ENCODE peak calls at places on chromosomes 6 and 20, in five cellular contexts. C, H, G, N and S are unnamed samples.

GRCh38 chr20:37649017-37649416 is 44.8 kb upstream of the CTNNBL1 start:
- DNase-seq in C (no peak), H (no peak), G (no peak), N (no peak), S (no peak)

GRCh38 chr6:4946521-4946920 is 57.3 kb downstream of the RPP40 start:
- DNase-seq in C (no peak), H (no peak), G (no peak), N (no peak), S (no peak)

GRCh38 chr6:155349129-155349528 is 34.8 kb upstream of the TFB1M start:
- DNase-seq in C (no peak), H (no peak), G (no peak), N (peak; percentile 38), S (peak; percentile 40)

GRCh38 chr6:132768051-132768517 is 10.4 kb upstream of the VNN2 start:
- DNase-seq in C (peak; percentile 72), H (no peak), G (peak; percentile 49), N (no peak), S (no peak)

GRCh38 chr6:169994734-169995133 is 243.3 kb downstream of the ERMARD start:
- DNase-seq in C (no peak), H (no peak), G (no peak), N (no peak), S (no peak)

GRCh38 chr6:44926556-44926955 is 401.6 kb upstream of the RUNX2 start:
- DNase-seq in C (no peak), H (no peak), G (no peak), N (peak; percentile 36), S (peak; percentile 22)

GRCh38 chr20:24959591-24960301 is 10.7 kb downstream of the CST7 start:
- DNase-seq in C (no peak), H (no peak), G (peak; percentile 8), N (no peak), S (no peak)

GRCh38 chr20:60697252-60697651 is 554.8 kb upstream of the CDH4 start:
- DNase-seq in C (no peak), H (no peak), G (no peak), N (no peak), S (no peak)

GRCh38 chr6:14272111-14273085 is 154.8 kb downstream of the CD83 start:
- DNase-seq in C (no peak), H (no peak), G (no peak), N (no peak), S (peak; percentile 10)

GRCh38 chr6:13355043-13355945 is 27.0 kb upstream of the TBC1D7 start:
- DNase-seq in C (no peak), H (no peak), G (no peak), N (peak; percentile 97), S (peak; percentile 98)

GRCh38 chr6:33008944-33009861 is at the start of gene HLA-DOA:
- DNase-seq in C (peak; percentile 90), H (no peak), G (no peak), N (peak; percentile 20), S (peak; percentile 20)

GRCh38 chr6:157741321-157741720 is 81.7 kb upstream of the SNX9 start:
- DNase-seq in C (no peak), H (no peak), G (no peak), N (no peak), S (no peak)

GRCh38 chr6:75145976-75146375 is 59.9 kb downstream of the COL12A1 start:
- DNase-seq in C (peak; percentile 32), H (no peak), G (no peak), N (no peak), S (no peak)

GRCh38 chr6:90004511-90004910 is 110.2 kb downstream of the GJA10 start:
- DNase-seq in C (no peak), H (no peak), G (no peak), N (no peak), S (no peak)

GRCh38 chr6:47595785-47596184 is 102.6 kb upstream of the ADGRF4 start:
- DNase-seq in C (no peak), H (no peak), G (no peak), N (no peak), S (no peak)

GRCh38 chr20:57717797-57718196 is 8.0 kb upstream of the PMEPA1 start:
- DNase-seq in C (no peak), H (no peak), G (no peak), N (peak; percentile 52), S (no peak)